ENCODE peak calls at places on chromosomes 13 and 19, in nine cellular contexts. Q is aorta, X is right atrium auricular region, H is body of pancreas, J is OCI-LY7, C is left ventricle myocardium inferior, R is Caco-2, F is stomach, B is neuronal stem cell. M is an unnamed sample. For H3K4me1, the result is how much of the 10 kb centered on the place peaks cover.

GRCh38 chr19:42252365-42253244 is 2.3 kb downstream of the ERF start:
- DNase-seq in F (no peak), X (peak), C (peak), B (no peak), J (no peak), R (no peak), Q (no peak), H (peak), M (no peak)

GRCh38 chr19:33502521-33502920 is 19.1 kb downstream of the PEPD start:
- DNase-seq in H (no peak), R (no peak), X (no peak), F (no peak), Q (peak), J (no peak), C (no peak), B (no peak), M (no peak)

GRCh38 chr19:43777163-43777700 is 3.5 kb downstream of the KCNN4 start:
- DNase-seq in J (peak), C (no peak), Q (no peak), B (no peak), F (no peak), H (peak), X (no peak), R (no peak), M (no peak)

GRCh38 chr13:20708216-20708615 is 4.7 kb downstream of the IL17D start:
- DNase-seq in Q (no peak), R (no peak), F (no peak), J (no peak), X (peak), C (no peak), B (no peak), H (no peak), M (no peak)

GRCh38 chr13:66323695-66324094 is 906.4 kb downstream of the PCDH9 start:
- DNase-seq in X (no peak), R (no peak), Q (no peak), J (no peak), F (no peak), C (no peak), B (no peak), H (no peak), M (no peak)

GRCh38 chr13:87128006-87128405 is 543.2 kb upstream of the SLITRK5 start:
- DNase-seq in B (peak), R (no peak), X (no peak), F (no peak), Q (no peak), H (no peak), C (no peak), J (no peak), M (peak)

GRCh38 chr13:50537029-50537428 is 306.5 kb downstream of the DLEU7 start:
- DNase-seq in F (no peak), J (no peak), R (no peak), B (no peak), X (no peak), H (no peak), Q (no peak), C (no peak), M (no peak)

GRCh38 chr13:53068841-53069520 is 40.4 kb downstream of the OLFM4 start:
- DNase-seq in J (no peak), Q (no peak), X (no peak), F (no peak), R (no peak), B (no peak), C (no peak), H (no peak), M (no peak)

GRCh38 chr19:1284293-1284978 is 1.2 kb upstream of the EFNA2 start:
- DNase-seq in Q (no peak), X (no peak), H (no peak), F (no peak), J (no peak), B (no peak), R (peak), C (no peak), M (no peak)

GRCh38 chr13:99864627-99864990 is 107.0 kb downstream of the ZIC5 start:
- DNase-seq in F (no peak), X (no peak), C (no peak), B (no peak), J (no peak), H (no peak), R (no peak), Q (no peak), M (no peak)

GRCh38 chr13:29589234-29589633 is 6.3 kb downstream of the SLC7A1 start:
- DNase-seq in R (no peak), Q (no peak), C (no peak), B (peak), J (no peak), X (no peak), H (no peak), F (no peak), M (no peak)

GRCh38 chr19:3146677-3147100 is 10.9 kb downstream of the GNA15 start:
- DNase-seq in J (peak), B (no peak), X (no peak), Q (peak), F (no peak), R (no peak), H (no peak), C (no peak), M (no peak)

GRCh38 chr19:4686700-4687099 is 16.6 kb upstream of the MYDGF start:
- DNase-seq in R (no peak), J (no peak), F (no peak), X (no peak), Q (no peak), C (no peak), H (no peak), B (no peak), M (no peak)

GRCh38 chr13:35165205-35165604 is 223.1 kb downstream of the NBEA start:
- DNase-seq in Q (no peak), X (no peak), B (peak), J (no peak), R (no peak), C (no peak), F (no peak), H (no peak), M (no peak)

GRCh38 chr13:34179481-34179880 is 361.5 kb downstream of the RFC3 start:
- DNase-seq in H (no peak), R (no peak), F (no peak), J (no peak), C (no peak), Q (no peak), B (no peak), X (no peak), M (no peak)

GRCh38 chr19:45547965-45548609 is 36.5 kb downstream of the OPA3 start:
- DNase-seq in Q (no peak), R (no peak), H (no peak), J (no peak), B (no peak), X (no peak), F (no peak), C (no peak), M (no peak)

GRCh38 chr13:110869805-110870706 is 44.8 kb downstream of the ANKRD10 start:
- DNase-seq in H (peak), R (peak), C (peak), Q (peak), J (no peak), F (peak), X (peak), B (no peak), M (no peak)

GRCh38 chr13:41802684-41803554 is 158.0 kb downstream of the VWA8 start:
- DNase-seq in R (no peak), X (no peak), Q (no peak), C (no peak), H (no peak), F (no peak), B (no peak), J (no peak), M (no peak)

GRCh38 chr19:21697171-21697570 is 70.2 kb downstream of the ZNF100 start:
- DNase-seq in R (no peak), F (no peak), C (no peak), X (no peak), Q (no peak), B (no peak), H (no peak), J (no peak), M (no peak)

GRCh38 chr19:984165-984967 is at the start of gene WDR18:
- DNase-seq in F (peak), Q (peak), B (peak), J (peak), R (peak), C (peak), H (peak), X (peak), M (peak)

GRCh38 chr19:4754248-4754647 is 30.6 kb upstream of the DPP9 start:
- DNase-seq in H (peak), B (no peak), F (no peak), X (no peak), R (no peak), J (no peak), Q (no peak), C (no peak), M (no peak)

GRCh38 chr13:42239644-42240043 is 32.3 kb upstream of the AKAP11 start:
- DNase-seq in F (no peak), R (no peak), B (no peak), J (no peak), H (no peak), X (no peak), Q (no peak), C (no peak), M (no peak)

GRCh38 chr13:111384441-111385181 is 64.2 kb downstream of the TEX29 start:
- DNase-seq in F (peak), H (no peak), B (no peak), C (no peak), J (no peak), Q (no peak), X (no peak), R (no peak), M (no peak)

GRCh38 chr13:27374650-27375049 is 49.8 kb upstream of the GTF3A start:
- DNase-seq in Q (peak), J (peak), R (peak), B (peak), C (peak), H (peak), F (peak), X (peak), M (peak)

GRCh38 chr19:37513397-37513796 is 6.7 kb downstream of the ZNF793 start:
- DNase-seq in C (no peak), F (no peak), B (no peak), X (no peak), Q (no peak), H (no peak), J (no peak), R (no peak), M (no peak)

GRCh38 chr13:111572956-111573355 is 252.5 kb downstream of the TEX29 start:
- DNase-seq in F (peak), X (no peak), R (no peak), J (no peak), B (no peak), C (no peak), H (peak), Q (peak), M (no peak)

GRCh38 chr13:24742294-24742693 is 21.7 kb upstream of the RNF17 start:
- DNase-seq in F (no peak), R (no peak), B (peak), C (no peak), J (no peak), Q (no peak), X (no peak), H (no peak), M (no peak)

GRCh38 chr19:55620410-55620809 is 4.0 kb downstream of the ZNF784 start:
- DNase-seq in H (no peak), F (no peak), Q (no peak), B (no peak), J (no peak), C (no peak), R (no peak), X (no peak), M (no peak)

GRCh38 chr19:49324801-49325491 is at the start of gene SLC6A16:
- DNase-seq in X (peak), B (no peak), R (peak), J (no peak), C (no peak), Q (no peak), F (no peak), H (no peak), M (no peak)

GRCh38 chr13:98571955-98572662 is 4.8 kb downstream of the STK24 start:
- DNase-seq in R (no peak), F (no peak), H (no peak), J (peak), X (no peak), Q (no peak), B (no peak), C (no peak), M (no peak)
- H3K4me1 ChIP-seq in R (half or more), F (under half), H (half or more), J (half or more), X (half or more), Q (under half), B (under half), C (half or more), M (under half)

DNA sequence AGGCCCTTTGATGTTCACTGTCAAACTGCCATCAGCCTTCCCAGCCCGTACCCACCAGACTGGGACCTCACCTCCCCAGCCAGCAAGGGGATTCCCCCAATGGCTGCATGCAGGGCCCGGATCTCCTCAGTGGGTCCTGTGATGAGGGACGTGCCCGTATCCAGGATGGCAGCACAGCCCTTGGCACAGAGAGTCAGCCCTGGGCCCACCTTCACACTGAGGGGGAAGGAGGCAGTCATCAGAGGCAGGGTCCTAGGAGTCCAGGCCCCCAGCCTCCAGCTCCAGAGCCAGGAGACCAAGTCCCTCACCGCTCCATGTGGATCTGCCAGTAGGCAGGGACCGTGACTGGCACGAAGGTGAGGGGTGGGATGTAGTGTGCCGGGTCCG is 6.0 kb downstream of the NAPSA start:
- DNase-seq in Q (no peak), F (no peak), H (no peak), C (no peak), X (no peak), J (no peak), R (no peak), B (no peak), M (no peak)
- H3K4me1 ChIP-seq in Q (under half), F (under half), H (under half), C (under half), X (under half), J (half or more), R (under half), B (under half), M (under half)

GRCh38 chr13:43331676-43332075 is 308.3 kb downstream of the DNAJC15 start:
- DNase-seq in Q (no peak), B (no peak), H (no peak), X (no peak), R (no peak), F (no peak), J (no peak), C (no peak), M (no peak)
- H3K4me1 ChIP-seq in Q (under half), B (under half), H (under half), X (under half), R (under half), F (under half), J (under half), C (under half), M (under half)

DNA sequence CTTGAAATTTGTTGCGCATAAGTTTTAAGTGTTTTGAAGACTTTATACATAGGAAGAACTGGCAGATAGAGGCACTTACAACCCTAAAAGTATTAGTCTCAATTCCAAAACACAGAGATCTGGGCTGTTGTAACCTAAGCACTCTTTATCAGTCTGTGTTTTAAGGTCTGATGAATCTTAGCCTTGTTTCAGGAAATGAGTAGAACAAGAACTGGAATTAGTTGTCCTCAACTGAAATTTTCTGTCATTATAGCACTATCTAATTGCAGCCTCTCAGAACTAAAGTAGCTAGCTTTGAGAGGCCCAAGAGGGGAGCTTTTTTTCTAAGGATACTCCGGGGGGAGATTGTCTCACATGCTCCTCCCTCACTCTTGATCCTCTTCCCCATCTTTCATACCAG is 13.0 kb downstream of the HNRNPM start:
- DNase-seq in F (no peak), H (no peak), C (no peak), J (no peak), X (no peak), B (no peak), R (no peak), Q (no peak), M (no peak)
- H3K4me1 ChIP-seq in F (half or more), H (half or more), C (half or more), J (under half), X (half or more), B (under half), R (under half), Q (under half), M (under half)

DNA sequence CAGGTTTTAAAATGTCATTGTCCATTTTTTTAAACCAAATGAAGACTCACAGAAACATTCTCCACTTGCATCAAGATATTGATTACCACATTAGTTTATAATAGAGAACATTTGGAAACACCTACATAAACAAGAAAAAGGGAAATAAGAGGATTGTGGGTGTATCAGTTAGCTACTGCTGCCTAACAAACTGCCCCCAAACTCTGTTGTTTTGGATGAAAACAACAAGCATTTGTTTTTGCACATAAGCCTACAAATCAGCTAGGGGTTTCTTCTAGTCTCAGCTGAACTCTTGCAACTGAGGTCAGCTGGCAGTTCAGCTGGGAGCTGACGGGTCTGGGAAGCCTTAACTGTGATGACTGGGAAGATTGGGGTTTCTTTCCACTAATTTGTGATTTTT is 464.4 kb downstream of the COG6 start:
- DNase-seq in H (no peak), R (no peak), Q (no peak), J (no peak), C (no peak), X (no peak), F (no peak), B (no peak), M (no peak)
- H3K4me1 ChIP-seq in H (under half), R (under half), Q (under half), J (under half), C (under half), X (under half), F (under half), B (under half), M (under half)

GRCh38 chr19:14168259-14168972 is 32.0 kb upstream of the ASF1B start:
- DNase-seq in X (no peak), B (no peak), J (no peak), C (no peak), Q (no peak), H (no peak), F (no peak), R (no peak), M (no peak)
- H3K4me1 ChIP-seq in X (under half), B (under half), J (under half), C (under half), Q (under half), H (under half), F (under half), R (under half), M (under half)

DNA sequence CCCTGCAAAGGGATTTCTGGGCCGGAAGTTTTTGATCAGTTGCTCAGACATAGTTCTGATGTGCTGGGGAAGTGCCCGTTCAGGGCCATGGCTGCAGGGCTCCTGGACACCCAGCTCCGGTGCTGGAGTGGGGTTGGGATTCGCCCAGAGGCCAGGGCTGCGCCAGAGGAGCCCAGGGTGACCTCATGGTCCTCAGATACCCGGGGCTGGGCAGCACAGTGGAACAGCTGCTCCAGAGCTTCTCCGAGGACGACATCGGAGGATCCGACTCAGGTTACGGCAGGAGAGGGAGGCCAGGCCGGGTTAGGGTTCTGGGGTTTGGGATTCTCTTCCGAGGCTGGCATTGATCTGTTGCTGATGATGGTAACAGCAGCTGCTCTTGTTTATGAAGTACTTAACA is 20.9 kb downstream of the CARM1 start:
- DNase-seq in J (no peak), R (no peak), Q (no peak), X (no peak), H (no peak), F (no peak), C (no peak), B (no peak), M (no peak)
- H3K4me1 ChIP-seq in J (under half), R (under half), Q (under half), X (half or more), H (under half), F (under half), C (half or more), B (under half), M (under half)